ENCODE peak calls at places on chromosomes 2 and 18, in four cellular contexts. P is IMR-90, X is HepG2, Z is A549. R is an unnamed sample.

GRCh38 chr2:99442837-99443236 is 47.0 kb downstream of the REV1 start:
- DNase-seq in P (peak; percentile 28), X (no peak), Z (no peak), R (no peak)

GRCh38 chr18:57698571-57699276 is 77.1 kb upstream of the NARS1 start:
- DNase-seq in P (peak; percentile 74), X (no peak), Z (no peak), R (no peak)

GRCh38 chr2:821546-821945 is 129.1 kb upstream of the SNTG2 start:
- DNase-seq in P (no peak), X (no peak), Z (no peak), R (no peak)

GRCh38 chr2:70062270-70062669 is 25.0 kb upstream of the PCBP1 start:
- DNase-seq in P (no peak), X (no peak), Z (no peak), R (no peak)

GRCh38 chr18:52999633-53000032 is 659.6 kb downstream of the DCC start:
- DNase-seq in P (no peak), X (no peak), Z (no peak), R (no peak)

GRCh38 chr2:63789318-63790051 is 52.2 kb upstream of the UGP2 start:
- DNase-seq in P (peak; percentile 70), X (no peak), Z (no peak), R (no peak)

GRCh38 chr18:27600245-27600644 is 415.1 kb upstream of the CHST9 start:
- DNase-seq in P (no peak), X (no peak), Z (no peak), R (no peak)

GRCh38 chr2:217928324-217929293 is 74.2 kb downstream of the TNS1 start:
- DNase-seq in P (no peak), X (no peak), Z (no peak), R (no peak)

DNA sequence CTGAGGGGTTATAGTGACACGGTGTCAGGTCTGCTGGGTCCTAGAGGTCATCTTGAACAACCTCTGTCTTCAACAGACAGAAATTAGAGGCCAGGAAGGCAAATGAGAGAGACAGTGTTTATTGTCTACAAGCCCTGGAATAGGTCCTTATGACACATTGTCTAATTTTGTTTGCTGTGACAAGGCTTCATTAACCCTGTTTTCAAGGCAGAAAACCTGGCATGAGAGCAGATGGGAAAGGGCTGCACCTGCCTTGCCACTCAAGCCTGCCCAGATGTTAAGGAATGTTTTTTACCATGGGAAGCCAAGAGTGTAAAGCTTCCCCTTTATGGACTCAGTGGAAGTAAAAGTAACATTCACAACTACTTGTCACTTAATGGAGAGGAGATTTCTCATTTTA is 275.3 kb downstream of the KCNS3 start:
- DNase-seq in P (no peak), X (no peak), Z (no peak), R (no peak)
- TF ChIP-seq MAZ in P (no peak), X (no peak), Z (no peak), R (no peak)

DNA sequence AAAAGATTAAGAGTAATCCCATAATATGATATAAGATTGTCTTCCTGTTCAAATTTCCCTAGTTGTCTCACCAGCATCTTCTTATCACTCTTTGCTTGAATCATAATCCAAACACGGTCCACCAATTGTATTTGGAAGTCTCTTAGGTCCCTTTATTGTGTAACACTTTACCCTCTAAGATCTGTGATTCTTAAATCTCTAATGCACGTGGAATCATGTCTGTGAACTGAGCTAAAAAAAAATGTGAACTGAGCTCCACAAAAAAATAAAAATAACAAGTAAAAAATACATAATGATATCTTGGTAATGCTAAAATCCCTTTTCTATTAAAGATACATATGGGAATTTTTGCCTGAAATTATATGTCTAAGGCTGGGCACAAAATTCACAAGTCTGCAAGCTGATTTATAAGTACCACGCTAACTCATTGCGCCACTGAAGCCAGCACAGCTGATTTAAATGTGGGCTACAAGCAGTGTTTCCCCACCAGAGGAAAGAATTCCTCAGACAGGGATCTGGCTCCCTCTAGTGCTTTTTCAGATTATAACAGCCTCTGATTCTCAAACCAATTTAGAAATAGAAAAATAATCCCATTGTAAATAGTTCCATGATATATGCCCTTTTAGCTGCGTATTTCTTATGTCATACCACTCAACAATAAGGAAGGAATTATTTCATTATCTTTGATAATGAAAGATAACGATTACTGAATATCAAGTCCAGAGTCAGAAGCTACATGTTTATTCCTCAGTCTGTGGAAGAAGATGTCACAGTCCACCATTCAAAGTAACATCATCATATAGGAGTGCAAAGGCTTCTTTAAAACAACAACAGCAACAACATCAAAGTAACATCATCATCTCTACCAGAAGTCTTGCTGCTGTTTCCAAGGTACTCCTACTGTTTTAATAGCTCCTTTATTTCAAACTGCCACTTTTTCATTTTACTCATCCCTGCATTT is 22.9 kb downstream of the RBM43 start:
- DNase-seq in P (peak; percentile 89), X (peak; percentile 57), Z (peak; percentile 49), R (peak; percentile 64)
- TF ChIP-seq MAZ in P (no peak), X (no peak), Z (no peak), R (no peak)

DNA sequence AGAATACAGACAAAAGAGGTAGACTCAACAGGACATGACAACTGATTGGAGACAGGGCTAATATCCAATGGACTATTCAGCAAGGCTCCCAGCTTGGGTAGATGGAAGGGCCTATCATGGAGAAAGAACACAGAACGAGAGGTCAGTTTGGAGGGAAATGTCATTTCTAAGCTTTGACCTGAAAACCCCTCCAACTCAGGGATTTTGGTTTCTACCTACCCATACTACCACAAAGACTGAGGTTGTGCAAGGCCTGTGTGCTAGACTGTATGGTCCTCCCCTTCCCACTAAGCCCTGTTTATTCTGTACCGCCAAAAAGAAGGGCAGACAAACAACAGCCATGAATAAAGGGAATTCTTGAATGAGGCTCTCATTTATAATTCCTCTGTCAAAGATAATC is 288.9 kb downstream of the ZNF385B start:
- DNase-seq in P (no peak), X (no peak), Z (no peak), R (no peak)
- TF ChIP-seq MAZ in P (no peak), X (no peak), Z (no peak), R (no peak)

DNA sequence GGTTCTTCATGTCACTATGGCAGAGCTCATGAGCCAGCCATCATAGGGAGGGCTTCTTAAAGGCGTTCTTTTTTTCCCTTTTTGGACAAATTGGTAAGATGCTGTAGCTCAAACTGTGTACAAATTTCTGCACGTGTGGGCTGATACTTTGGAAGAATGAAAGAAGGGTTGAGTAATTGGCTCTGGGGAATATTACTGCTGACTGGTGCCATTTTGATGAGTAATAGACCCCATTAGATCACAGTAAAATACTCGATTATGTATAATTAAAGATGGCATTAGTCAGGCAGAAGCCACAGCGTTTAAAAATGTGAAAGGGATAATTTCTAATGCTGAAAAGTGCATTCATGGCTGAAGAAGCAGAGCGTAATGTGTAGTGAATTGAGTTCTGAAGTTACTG is 19.3 kb downstream of the SH3RF3 start:
- DNase-seq in P (peak; percentile 43), X (no peak), Z (no peak), R (no peak)
- TF ChIP-seq MAZ in P (no peak), X (no peak), Z (no peak), R (no peak)

R was measured in K562.